ENCODE peak calls at places on chromosomes 2 and 18, in four cellular contexts. One of them, this sample, is unnamed.

GRCh38 chr2:241859436-241860183 is 916 bp upstream of the PDCD1 start:
- DNase-seq in nephron progenitor cell: peak
- DNase-seq in AG08395: peak
- DNase-seq in Peyer's patch: no peak
- DNase-seq in this sample: peak

GRCh38 chr2:66426250-66427064 is 8.5 kb upstream of the MEIS1 start:
- DNase-seq in nephron progenitor cell: peak
- DNase-seq in AG08395: no peak
- DNase-seq in Peyer's patch: peak
- DNase-seq in this sample: peak

GRCh38 chr2:191441761-191442160 is 196.6 kb downstream of the MYO1B start:
- DNase-seq in nephron progenitor cell: no peak
- DNase-seq in AG08395: peak
- DNase-seq in Peyer's patch: no peak
- DNase-seq in this sample: peak

GRCh38 chr18:79950440-79951341 is 762 bp downstream of the SLC66A2 start:
- DNase-seq in nephron progenitor cell: peak
- DNase-seq in AG08395: peak
- DNase-seq in Peyer's patch: peak
- DNase-seq in this sample: peak

GRCh38 chr2:173898996-173899395 is 66.2 kb downstream of the SP3 start:
- DNase-seq in nephron progenitor cell: no peak
- DNase-seq in AG08395: no peak
- DNase-seq in Peyer's patch: no peak
- DNase-seq in this sample: no peak

GRCh38 chr18:60413944-60414547 is 41.5 kb upstream of the MC4R start:
- DNase-seq in nephron progenitor cell: peak
- DNase-seq in AG08395: no peak
- DNase-seq in Peyer's patch: no peak
- DNase-seq in this sample: peak

GRCh38 chr2:10283106-10284062 is 19.3 kb upstream of the HPCAL1 start:
- DNase-seq in nephron progenitor cell: no peak
- DNase-seq in AG08395: peak
- DNase-seq in Peyer's patch: no peak
- DNase-seq in this sample: no peak

GRCh38 chr18:46067431-46068007 is 4.5 kb downstream of the PSTPIP2 start:
- DNase-seq in nephron progenitor cell: no peak
- DNase-seq in AG08395: no peak
- DNase-seq in Peyer's patch: no peak
- DNase-seq in this sample: no peak

GRCh38 chr2:231563378-231563961 is 29.2 kb upstream of the TEX44 start:
- DNase-seq in nephron progenitor cell: peak
- DNase-seq in AG08395: peak
- DNase-seq in Peyer's patch: no peak
- DNase-seq in this sample: peak

GRCh38 chr2:6880200-6880733 is 2.7 kb downstream of the RSAD2 start:
- DNase-seq in nephron progenitor cell: no peak
- DNase-seq in AG08395: no peak
- DNase-seq in Peyer's patch: no peak
- DNase-seq in this sample: no peak

GRCh38 chr18:12637901-12638633 is 19.8 kb downstream of the SPIRE1 start:
- DNase-seq in nephron progenitor cell: no peak
- DNase-seq in AG08395: peak
- DNase-seq in Peyer's patch: no peak
- DNase-seq in this sample: no peak

GRCh38 chr2:206986943-206987342 is 47.6 kb downstream of the CPO start:
- DNase-seq in nephron progenitor cell: no peak
- DNase-seq in AG08395: no peak
- DNase-seq in Peyer's patch: no peak
- DNase-seq in this sample: no peak

GRCh38 chr2:45315881-45316280 is 295.2 kb downstream of the SRBD1 start:
- DNase-seq in nephron progenitor cell: no peak
- DNase-seq in AG08395: peak
- DNase-seq in Peyer's patch: no peak
- DNase-seq in this sample: no peak

GRCh38 chr2:228507231-228507824 is 325.8 kb upstream of the SPHKAP start:
- DNase-seq in nephron progenitor cell: no peak
- DNase-seq in AG08395: no peak
- DNase-seq in Peyer's patch: no peak
- DNase-seq in this sample: no peak

GRCh38 chr2:43217228-43218220 is 8.9 kb downstream of the ZFP36L2 start:
- DNase-seq in nephron progenitor cell: peak
- DNase-seq in AG08395: no peak
- DNase-seq in Peyer's patch: no peak
- DNase-seq in this sample: no peak

GRCh38 chr2:69645026-69645425 is 1.5 kb upstream of the AAK1 start:
- DNase-seq in nephron progenitor cell: no peak
- DNase-seq in AG08395: no peak
- DNase-seq in Peyer's patch: no peak
- DNase-seq in this sample: no peak

GRCh38 chr2:203914546-203915169 is 21.9 kb upstream of the ICOS start:
- DNase-seq in nephron progenitor cell: no peak
- DNase-seq in AG08395: peak
- DNase-seq in Peyer's patch: no peak
- DNase-seq in this sample: no peak

GRCh38 chr2:114805195-114805594 is 362.8 kb downstream of the DPP10 start:
- DNase-seq in nephron progenitor cell: no peak
- DNase-seq in AG08395: no peak
- DNase-seq in Peyer's patch: no peak
- DNase-seq in this sample: no peak

GRCh38 chr18:55421612-55422381 is 166.2 kb downstream of the TCF4 start:
- DNase-seq in nephron progenitor cell: no peak
- DNase-seq in AG08395: no peak
- DNase-seq in Peyer's patch: no peak
- DNase-seq in this sample: no peak

This sample was measured in glutamatergic neuron.